ENCODE peak calls at places on chromosome 15, in nine cellular contexts. One of them, this sample, is unnamed.

GRCh38 chr15:42131006-42131405 is 25.4 kb downstream of the PLA2G4F start:
- DNase-seq in lung: peak; percentile 26
- DNase-seq in stomach: no peak
- DNase-seq in AG04450: no peak
- DNase-seq in neural progenitor cell: no peak
- DNase-seq in neuronal stem cell: no peak
- DNase-seq in transverse colon: no peak
- DNase-seq in mammary epithelial cell: no peak
- DNase-seq in aorta: no peak
- DNase-seq in this sample: no peak

GRCh38 chr15:69562564-69562963 is 109.9 kb downstream of the RPLP1 start:
- DNase-seq in transverse colon: no peak
- DNase-seq in mammary epithelial cell: no peak
- DNase-seq in aorta: no peak
- DNase-seq in neural progenitor cell: no peak
- DNase-seq in AG04450: no peak
- DNase-seq in lung: no peak
- DNase-seq in stomach: peak; percentile 58
- DNase-seq in neuronal stem cell: no peak
- DNase-seq in this sample: no peak

GRCh38 chr15:54298396-54298795 is 320.2 kb downstream of the UNC13C start:
- DNase-seq in neural progenitor cell: no peak
- DNase-seq in lung: no peak
- DNase-seq in transverse colon: no peak
- DNase-seq in AG04450: no peak
- DNase-seq in stomach: no peak
- DNase-seq in mammary epithelial cell: no peak
- DNase-seq in aorta: no peak
- DNase-seq in neuronal stem cell: no peak
- DNase-seq in this sample: no peak

GRCh38 chr15:56978898-56979662 is 60.6 kb downstream of the TCF12 start:
- DNase-seq in mammary epithelial cell: peak; percentile 41
- DNase-seq in lung: no peak
- DNase-seq in neuronal stem cell: no peak
- DNase-seq in transverse colon: no peak
- DNase-seq in neural progenitor cell: no peak
- DNase-seq in aorta: no peak
- DNase-seq in stomach: no peak
- DNase-seq in AG04450: no peak
- DNase-seq in this sample: no peak

GRCh38 chr15:74790080-74790916 is 8.4 kb downstream of the CSK start:
- DNase-seq in AG04450: peak; percentile 45
- DNase-seq in stomach: peak; percentile 61
- DNase-seq in neuronal stem cell: no peak
- DNase-seq in neural progenitor cell: no peak
- DNase-seq in transverse colon: peak; percentile 68
- DNase-seq in aorta: peak; percentile 93
- DNase-seq in mammary epithelial cell: no peak
- DNase-seq in lung: no peak
- DNase-seq in this sample: no peak

GRCh38 chr15:85755471-85755870 is 39.3 kb downstream of the KLHL25 start:
- DNase-seq in lung: no peak
- DNase-seq in neural progenitor cell: no peak
- DNase-seq in neuronal stem cell: no peak
- DNase-seq in transverse colon: peak; percentile 1
- DNase-seq in mammary epithelial cell: no peak
- DNase-seq in AG04450: no peak
- DNase-seq in stomach: no peak
- DNase-seq in aorta: no peak
- DNase-seq in this sample: no peak

GRCh38 chr15:80404057-80404718 is at the start of gene ARNT2:
- DNase-seq in mammary epithelial cell: no peak
- DNase-seq in AG04450: no peak
- DNase-seq in neural progenitor cell: peak; percentile 84
- DNase-seq in stomach: no peak
- DNase-seq in transverse colon: no peak
- DNase-seq in lung: no peak
- DNase-seq in aorta: no peak
- DNase-seq in neuronal stem cell: peak; percentile 66
- DNase-seq in this sample: no peak

GRCh38 chr15:69782809-69783208 is 314.9 kb downstream of the TLE3 start:
- DNase-seq in AG04450: no peak
- DNase-seq in lung: no peak
- DNase-seq in stomach: peak; percentile 34
- DNase-seq in neuronal stem cell: no peak
- DNase-seq in aorta: no peak
- DNase-seq in transverse colon: no peak
- DNase-seq in neural progenitor cell: no peak
- DNase-seq in mammary epithelial cell: no peak
- DNase-seq in this sample: no peak

GRCh38 chr15:36961956-36962355 is 138.4 kb downstream of the MEIS2 start:
- DNase-seq in lung: no peak
- DNase-seq in aorta: no peak
- DNase-seq in transverse colon: no peak
- DNase-seq in stomach: no peak
- DNase-seq in neuronal stem cell: no peak
- DNase-seq in AG04450: no peak
- DNase-seq in mammary epithelial cell: no peak
- DNase-seq in neural progenitor cell: no peak
- DNase-seq in this sample: no peak

GRCh38 chr15:93428135-93428534 is 339.1 kb upstream of the RGMA start:
- DNase-seq in AG04450: no peak
- DNase-seq in mammary epithelial cell: peak; percentile 11
- DNase-seq in neural progenitor cell: peak; percentile 47
- DNase-seq in neuronal stem cell: no peak
- DNase-seq in aorta: no peak
- DNase-seq in lung: no peak
- DNase-seq in transverse colon: no peak
- DNase-seq in stomach: no peak
- DNase-seq in this sample: no peak

GRCh38 chr15:39666671-39667070 is 85.8 kb downstream of the THBS1 start:
- DNase-seq in aorta: no peak
- DNase-seq in stomach: no peak
- DNase-seq in neuronal stem cell: peak; percentile 20
- DNase-seq in lung: no peak
- DNase-seq in mammary epithelial cell: no peak
- DNase-seq in neural progenitor cell: peak; percentile 40
- DNase-seq in transverse colon: no peak
- DNase-seq in AG04450: peak; percentile 38
- DNase-seq in this sample: no peak

GRCh38 chr15:62766599-62766998 is 275.9 kb upstream of the TPM1 start:
- DNase-seq in lung: no peak
- DNase-seq in mammary epithelial cell: no peak
- DNase-seq in stomach: no peak
- DNase-seq in neural progenitor cell: no peak
- DNase-seq in neuronal stem cell: no peak
- DNase-seq in AG04450: no peak
- DNase-seq in transverse colon: no peak
- DNase-seq in aorta: no peak
- DNase-seq in this sample: no peak

DNA sequence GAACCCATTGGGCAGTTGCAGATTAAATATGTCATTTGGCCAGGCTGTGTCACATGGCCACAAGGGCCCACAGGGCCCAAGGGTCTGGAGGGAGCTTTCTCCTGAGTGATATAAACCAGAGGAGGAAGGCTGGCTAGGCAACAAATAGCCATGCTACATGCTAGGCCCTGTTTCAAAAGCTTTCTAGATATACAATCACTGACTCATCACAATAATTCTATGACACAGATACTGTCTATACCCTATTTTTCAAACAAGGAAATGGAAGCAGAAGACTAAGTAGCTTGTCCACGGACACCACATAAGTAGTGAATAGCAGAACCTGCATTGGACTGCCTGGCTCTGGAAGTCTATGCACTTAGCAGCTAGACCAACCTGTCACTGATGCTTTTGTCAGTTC is 625.4 kb downstream of the NTRK3 start:
- DNase-seq in AG04450: no peak
- DNase-seq in stomach: no peak
- DNase-seq in aorta: no peak
- DNase-seq in neuronal stem cell: no peak
- DNase-seq in neural progenitor cell: no peak
- DNase-seq in mammary epithelial cell: no peak
- DNase-seq in lung: no peak
- DNase-seq in transverse colon: no peak
- DNase-seq in this sample: no peak
- H3K9me3 ChIP-seq in AG04450: no peaks in the 10 kb centered on the region
- H3K9me3 ChIP-seq in stomach: no peaks in the 10 kb centered on the region
- H3K9me3 ChIP-seq in aorta: no peaks in the 10 kb centered on the region
- H3K9me3 ChIP-seq in neuronal stem cell: no peaks in the 10 kb centered on the region
- H3K9me3 ChIP-seq in neural progenitor cell: no peaks in the 10 kb centered on the region
- H3K9me3 ChIP-seq in mammary epithelial cell: no peaks in the 10 kb centered on the region
- H3K9me3 ChIP-seq in lung: no peaks in the 10 kb centered on the region
- H3K9me3 ChIP-seq in transverse colon: no peaks in the 10 kb centered on the region
- H3K9me3 ChIP-seq in this sample: no peaks in the 10 kb centered on the region

DNA sequence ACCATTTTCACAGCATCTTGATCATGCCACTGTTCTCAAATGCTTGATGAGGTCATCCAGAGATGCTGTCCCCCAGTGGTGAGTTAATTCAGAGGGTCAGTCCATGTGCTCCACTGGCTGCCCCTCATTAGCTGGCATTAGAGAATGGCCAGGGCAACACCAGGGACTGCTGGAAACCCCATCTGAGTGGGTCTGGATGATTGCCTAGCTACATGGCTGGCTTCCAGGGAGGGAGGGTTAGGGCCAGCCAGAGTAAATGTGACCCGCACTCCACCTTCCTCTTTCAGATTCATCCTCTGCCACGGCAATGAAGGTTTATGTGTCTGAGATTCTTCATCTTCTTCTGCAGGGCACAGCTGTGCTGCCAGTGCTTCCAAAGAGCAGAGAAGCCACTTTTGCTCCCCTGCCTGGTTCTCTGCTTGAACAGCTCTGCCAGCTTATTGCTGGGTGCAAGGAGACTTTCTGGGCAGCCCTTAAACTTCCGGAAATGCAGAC is 391.9 kb downstream of the OCA2 start:
- DNase-seq in aorta: no peak
- DNase-seq in neural progenitor cell: no peak
- DNase-seq in stomach: no peak
- DNase-seq in AG04450: no peak
- DNase-seq in transverse colon: no peak
- DNase-seq in neuronal stem cell: no peak
- DNase-seq in mammary epithelial cell: no peak
- DNase-seq in lung: no peak
- DNase-seq in this sample: no peak
- H3K9me3 ChIP-seq in aorta: peaks cover 3% of the 10 kb centered on the region
- H3K9me3 ChIP-seq in neural progenitor cell: peaks cover 13% of the 10 kb centered on the region
- H3K9me3 ChIP-seq in stomach: peaks cover 46% of the 10 kb centered on the region
- H3K9me3 ChIP-seq in AG04450: peaks cover 18% of the 10 kb centered on the region
- H3K9me3 ChIP-seq in transverse colon: peaks cover 14% of the 10 kb centered on the region
- H3K9me3 ChIP-seq in neuronal stem cell: no peaks in the 10 kb centered on the region
- H3K9me3 ChIP-seq in mammary epithelial cell: peaks cover 46% of the 10 kb centered on the region
- H3K9me3 ChIP-seq in lung: peaks cover 3% of the 10 kb centered on the region
- H3K9me3 ChIP-seq in this sample: no peaks in the 10 kb centered on the region

GRCh38 chr15:44177139-44177538 is 17.9 kb downstream of the FRMD5 start:
- DNase-seq in AG04450: no peak
- DNase-seq in aorta: no peak
- DNase-seq in transverse colon: no peak
- DNase-seq in lung: no peak
- DNase-seq in neural progenitor cell: no peak
- DNase-seq in neuronal stem cell: no peak
- DNase-seq in mammary epithelial cell: peak; percentile 15
- DNase-seq in stomach: no peak
- DNase-seq in this sample: no peak

GRCh38 chr15:44173813-44174212 is 21.3 kb downstream of the FRMD5 start:
- DNase-seq in aorta: no peak
- DNase-seq in neuronal stem cell: no peak
- DNase-seq in stomach: no peak
- DNase-seq in mammary epithelial cell: no peak
- DNase-seq in transverse colon: no peak
- DNase-seq in lung: no peak
- DNase-seq in neural progenitor cell: no peak
- DNase-seq in AG04450: no peak
- DNase-seq in this sample: no peak
- H3K9me3 ChIP-seq in aorta: no peaks in the 10 kb centered on the region
- H3K9me3 ChIP-seq in neuronal stem cell: no peaks in the 10 kb centered on the region
- H3K9me3 ChIP-seq in stomach: no peaks in the 10 kb centered on the region
- H3K9me3 ChIP-seq in mammary epithelial cell: no peaks in the 10 kb centered on the region
- H3K9me3 ChIP-seq in transverse colon: no peaks in the 10 kb centered on the region
- H3K9me3 ChIP-seq in lung: no peaks in the 10 kb centered on the region
- H3K9me3 ChIP-seq in neural progenitor cell: no peaks in the 10 kb centered on the region
- H3K9me3 ChIP-seq in AG04450: no peaks in the 10 kb centered on the region
- H3K9me3 ChIP-seq in this sample: no peaks in the 10 kb centered on the region

DNA sequence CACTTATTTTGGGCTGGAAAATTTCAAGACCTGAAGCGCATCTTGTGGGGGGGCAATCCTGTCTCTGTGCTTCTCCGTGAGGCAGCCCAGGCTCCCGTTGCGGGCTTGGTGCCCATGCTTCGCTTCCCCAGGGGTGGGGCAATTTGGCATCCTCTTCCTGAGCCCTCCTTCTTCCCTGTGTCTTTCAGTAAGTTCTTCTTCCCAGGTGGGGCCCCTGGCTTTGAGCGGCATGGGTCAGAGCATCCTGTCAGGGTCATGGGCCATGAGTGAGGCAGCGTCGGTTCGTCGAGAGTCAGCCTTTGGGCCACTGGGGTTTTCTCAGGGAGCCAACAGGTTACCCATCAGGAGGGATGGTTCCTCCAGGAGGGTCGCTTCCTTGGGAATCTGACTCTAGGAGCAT is 200.7 kb downstream of the UBE3A start:
- DNase-seq in neuronal stem cell: no peak
- DNase-seq in mammary epithelial cell: no peak
- DNase-seq in aorta: peak; percentile 34
- DNase-seq in transverse colon: no peak
- DNase-seq in lung: no peak
- DNase-seq in stomach: no peak
- DNase-seq in AG04450: no peak
- DNase-seq in neural progenitor cell: no peak
- DNase-seq in this sample: no peak
- H3K9me3 ChIP-seq in neuronal stem cell: no peaks in the 10 kb centered on the region
- H3K9me3 ChIP-seq in mammary epithelial cell: peaks cover 71% of the 10 kb centered on the region
- H3K9me3 ChIP-seq in aorta: no peaks in the 10 kb centered on the region
- H3K9me3 ChIP-seq in transverse colon: peaks cover 1% of the 10 kb centered on the region
- H3K9me3 ChIP-seq in lung: peaks cover 82% of the 10 kb centered on the region
- H3K9me3 ChIP-seq in stomach: peaks cover 96% of the 10 kb centered on the region
- H3K9me3 ChIP-seq in AG04450: peaks cover 98% of the 10 kb centered on the region
- H3K9me3 ChIP-seq in neural progenitor cell: no peaks in the 10 kb centered on the region
- H3K9me3 ChIP-seq in this sample: no peaks in the 10 kb centered on the region

GRCh38 chr15:25060996-25061620 is 106.3 kb downstream of the SNRPN start:
- DNase-seq in aorta: no peak
- DNase-seq in neural progenitor cell: no peak
- DNase-seq in lung: no peak
- DNase-seq in mammary epithelial cell: no peak
- DNase-seq in neuronal stem cell: no peak
- DNase-seq in AG04450: no peak
- DNase-seq in stomach: no peak
- DNase-seq in transverse colon: no peak
- DNase-seq in this sample: no peak
- H3K9me3 ChIP-seq in aorta: peaks cover 93% of the 10 kb centered on the region
- H3K9me3 ChIP-seq in neural progenitor cell: peaks cover 27% of the 10 kb centered on the region
- H3K9me3 ChIP-seq in lung: peaks cover 100% of the 10 kb centered on the region
- H3K9me3 ChIP-seq in mammary epithelial cell: peaks cover 98% of the 10 kb centered on the region
- H3K9me3 ChIP-seq in neuronal stem cell: peaks cover 100% of the 10 kb centered on the region
- H3K9me3 ChIP-seq in AG04450: peaks cover 100% of the 10 kb centered on the region
- H3K9me3 ChIP-seq in stomach: peaks cover 100% of the 10 kb centered on the region
- H3K9me3 ChIP-seq in transverse colon: peaks cover 88% of the 10 kb centered on the region
- H3K9me3 ChIP-seq in this sample: peaks cover 51% of the 10 kb centered on the region

GRCh38 chr15:22239806-22240180 is 159.5 kb downstream of the OR4M2 start:
- DNase-seq in mammary epithelial cell: no peak
- DNase-seq in transverse colon: no peak
- DNase-seq in lung: no peak
- DNase-seq in neuronal stem cell: no peak
- DNase-seq in AG04450: no peak
- DNase-seq in aorta: no peak
- DNase-seq in stomach: no peak
- DNase-seq in neural progenitor cell: no peak
- DNase-seq in this sample: no peak
- H3K9me3 ChIP-seq in mammary epithelial cell: no peaks in the 10 kb centered on the region
- H3K9me3 ChIP-seq in transverse colon: no peaks in the 10 kb centered on the region
- H3K9me3 ChIP-seq in lung: no peaks in the 10 kb centered on the region
- H3K9me3 ChIP-seq in neuronal stem cell: no peaks in the 10 kb centered on the region
- H3K9me3 ChIP-seq in AG04450: peaks cover 83% of the 10 kb centered on the region
- H3K9me3 ChIP-seq in aorta: peaks cover 1% of the 10 kb centered on the region
- H3K9me3 ChIP-seq in stomach: no peaks in the 10 kb centered on the region
- H3K9me3 ChIP-seq in neural progenitor cell: peaks cover 38% of the 10 kb centered on the region
- H3K9me3 ChIP-seq in this sample: no peaks in the 10 kb centered on the region

GRCh38 chr15:26564354-26564753 is 208.5 kb downstream of the GABRB3 start:
- DNase-seq in neural progenitor cell: no peak
- DNase-seq in transverse colon: no peak
- DNase-seq in aorta: no peak
- DNase-seq in mammary epithelial cell: no peak
- DNase-seq in AG04450: no peak
- DNase-seq in lung: no peak
- DNase-seq in stomach: no peak
- DNase-seq in neuronal stem cell: no peak
- DNase-seq in this sample: no peak
- H3K9me3 ChIP-seq in neural progenitor cell: no peaks in the 10 kb centered on the region
- H3K9me3 ChIP-seq in transverse colon: peaks cover 2% of the 10 kb centered on the region
- H3K9me3 ChIP-seq in aorta: peaks cover 2% of the 10 kb centered on the region
- H3K9me3 ChIP-seq in mammary epithelial cell: peaks cover 56% of the 10 kb centered on the region
- H3K9me3 ChIP-seq in AG04450: peaks cover 32% of the 10 kb centered on the region
- H3K9me3 ChIP-seq in lung: peaks cover 4% of the 10 kb centered on the region
- H3K9me3 ChIP-seq in stomach: no peaks in the 10 kb centered on the region
- H3K9me3 ChIP-seq in neuronal stem cell: no peaks in the 10 kb centered on the region
- H3K9me3 ChIP-seq in this sample: no peaks in the 10 kb centered on the region

This sample was measured in T-helper 17 cell.